ENCODE peak calls at places on chromosomes 6 and 20, in five cellular contexts. One of them, this sample, is unnamed.
A peak's percentile ranks its signal among the peaks of the same experiment; 100 is the strongest.

GRCh38 chr20:51661609-51662178 is 106.5 kb downstream of the ATP9A start:
- DNase-seq in left lung: no peak
- DNase-seq in NT2/D1: no peak
- DNase-seq in transverse colon: no peak
- DNase-seq in mucosa of descending colon: no peak
- DNase-seq in this sample: peak; percentile 16

GRCh38 chr20:2687514-2687913 is 5.1 kb upstream of the EBF4 start:
- DNase-seq in mucosa of descending colon: no peak
- DNase-seq in NT2/D1: no peak
- DNase-seq in left lung: no peak
- DNase-seq in transverse colon: no peak
- DNase-seq in this sample: no peak

GRCh38 chr6:142322504-142323198 is 20.8 kb downstream of the ADGRG6 start:
- DNase-seq in NT2/D1: no peak
- DNase-seq in mucosa of descending colon: no peak
- DNase-seq in transverse colon: no peak
- DNase-seq in left lung: no peak
- DNase-seq in this sample: no peak

GRCh38 chr6:135902756-135903331 is 51.3 kb downstream of the PDE7B start:
- DNase-seq in transverse colon: no peak
- DNase-seq in mucosa of descending colon: no peak
- DNase-seq in left lung: no peak
- DNase-seq in NT2/D1: no peak
- DNase-seq in this sample: no peak

GRCh38 chr6:169722362-169723199 is 1.7 kb downstream of the PHF10 start:
- DNase-seq in left lung: peak; percentile 58
- DNase-seq in mucosa of descending colon: peak; percentile 58
- DNase-seq in NT2/D1: no peak
- DNase-seq in transverse colon: peak; percentile 54
- DNase-seq in this sample: peak; percentile 19

GRCh38 chr6:167020211-167020610 is 21.0 kb downstream of the CEP43 start:
- DNase-seq in left lung: no peak
- DNase-seq in mucosa of descending colon: no peak
- DNase-seq in NT2/D1: no peak
- DNase-seq in transverse colon: no peak
- DNase-seq in this sample: no peak

GRCh38 chr6:165967768-165968408 is 199.8 kb downstream of the TBXT start:
- DNase-seq in transverse colon: no peak
- DNase-seq in left lung: no peak
- DNase-seq in mucosa of descending colon: no peak
- DNase-seq in NT2/D1: no peak
- DNase-seq in this sample: no peak

GRCh38 chr6:13767121-13767794 is 47.1 kb downstream of the MCUR1 start:
- DNase-seq in transverse colon: peak; percentile 53
- DNase-seq in mucosa of descending colon: no peak
- DNase-seq in NT2/D1: no peak
- DNase-seq in left lung: peak; percentile 50
- DNase-seq in this sample: peak; percentile 47

GRCh38 chr6:138948780-138949179 is 39.3 kb downstream of the REPS1 start:
- DNase-seq in mucosa of descending colon: no peak
- DNase-seq in left lung: no peak
- DNase-seq in transverse colon: no peak
- DNase-seq in NT2/D1: no peak
- DNase-seq in this sample: no peak

GRCh38 chr6:128848169-128848935 is 34.6 kb upstream of the LAMA2 start:
- DNase-seq in NT2/D1: no peak
- DNase-seq in transverse colon: no peak
- DNase-seq in mucosa of descending colon: no peak
- DNase-seq in left lung: no peak
- DNase-seq in this sample: no peak

DNA sequence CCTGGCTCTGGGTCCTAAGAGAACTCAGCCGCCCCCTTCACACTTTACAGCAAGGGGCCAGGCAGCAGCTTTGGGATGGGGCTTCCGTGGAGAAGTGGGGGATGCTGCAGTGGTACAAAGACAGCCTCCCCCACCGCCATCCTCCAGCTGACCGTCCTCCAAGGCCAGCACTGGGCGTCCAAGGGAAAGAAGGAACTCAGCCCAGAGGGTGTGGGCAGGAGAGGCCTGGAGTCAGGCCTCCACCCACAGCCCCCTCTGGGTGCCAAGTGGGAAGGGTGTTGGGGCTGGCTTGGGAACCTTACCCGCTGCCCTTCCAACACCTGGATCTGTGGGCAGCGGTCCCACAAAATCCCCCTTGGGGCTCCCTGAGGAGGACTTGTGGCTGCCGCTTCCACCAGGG is 13.1 kb downstream of the STMN3 start:
- DNase-seq in transverse colon: no peak
- DNase-seq in mucosa of descending colon: no peak
- DNase-seq in left lung: no peak
- DNase-seq in NT2/D1: no peak
- DNase-seq in this sample: no peak
- H3K4me3 ChIP-seq in transverse colon: no peak overlapping the region
- H3K4me3 ChIP-seq in mucosa of descending colon: no peak overlapping the region
- H3K4me3 ChIP-seq in left lung: peak overlapping the region; percentile 63
- H3K4me3 ChIP-seq in NT2/D1: no peak overlapping the region
- H3K4me3 ChIP-seq in this sample: peak overlapping the region; percentile 86

DNA sequence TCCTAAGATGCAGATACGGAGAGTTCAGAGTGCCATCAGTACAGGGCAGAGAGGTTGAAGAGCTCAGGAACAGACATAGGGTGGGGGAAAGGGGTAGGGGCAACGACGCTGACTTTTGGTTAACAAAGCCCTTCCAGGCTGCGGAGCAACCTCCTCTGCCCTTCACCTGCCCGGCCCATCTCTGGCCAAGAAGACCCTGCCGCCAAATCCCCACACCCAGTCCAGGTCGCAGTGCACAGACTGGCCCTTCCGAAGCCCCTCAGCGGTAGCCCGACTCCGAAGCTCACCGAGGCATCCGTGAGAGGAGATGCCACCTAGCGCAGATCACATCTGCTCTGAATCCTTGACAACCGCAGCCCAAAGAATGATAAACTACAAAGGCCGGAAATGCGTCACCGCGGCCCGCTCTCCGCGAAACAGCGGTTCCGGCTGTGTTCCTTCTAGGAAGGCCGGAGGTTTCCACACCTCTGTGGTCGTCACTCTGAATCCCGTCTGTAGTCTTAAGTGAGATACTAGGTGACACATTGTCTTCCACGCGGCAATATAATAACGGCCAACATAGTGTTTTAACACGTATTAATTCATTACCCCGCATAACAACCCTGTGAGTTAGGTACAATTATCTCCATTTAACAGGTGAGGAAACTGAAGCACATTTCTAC is at the start of gene ZSCAN23:
- DNase-seq in mucosa of descending colon: peak; percentile 70
- DNase-seq in NT2/D1: peak; percentile 67
- DNase-seq in transverse colon: peak; percentile 79
- DNase-seq in left lung: peak; percentile 71
- DNase-seq in this sample: peak; percentile 86
- H3K4me3 ChIP-seq in mucosa of descending colon: peak within 1 kb of the TSS; percentile 9
- H3K4me3 ChIP-seq in NT2/D1: peak within 1 kb of the TSS; percentile 91
- H3K4me3 ChIP-seq in transverse colon: peak within 1 kb of the TSS; percentile 44
- H3K4me3 ChIP-seq in left lung: peak within 1 kb of the TSS; percentile 48
- H3K4me3 ChIP-seq in this sample: peak within 1 kb of the TSS; percentile 63

GRCh38 chr20:64049060-64049886 is at the start of gene SOX18:
- DNase-seq in left lung: no peak
- DNase-seq in NT2/D1: no peak
- DNase-seq in transverse colon: no peak
- DNase-seq in mucosa of descending colon: no peak
- DNase-seq in this sample: no peak
- H3K4me3 ChIP-seq in left lung: peak within 1 kb of the TSS; percentile 48
- H3K4me3 ChIP-seq in NT2/D1: peak within 1 kb of the TSS; percentile 42
- H3K4me3 ChIP-seq in transverse colon: no peak within 1 kb of the TSS
- H3K4me3 ChIP-seq in mucosa of descending colon: no peak within 1 kb of the TSS
- H3K4me3 ChIP-seq in this sample: no peak within 1 kb of the TSS

DNA sequence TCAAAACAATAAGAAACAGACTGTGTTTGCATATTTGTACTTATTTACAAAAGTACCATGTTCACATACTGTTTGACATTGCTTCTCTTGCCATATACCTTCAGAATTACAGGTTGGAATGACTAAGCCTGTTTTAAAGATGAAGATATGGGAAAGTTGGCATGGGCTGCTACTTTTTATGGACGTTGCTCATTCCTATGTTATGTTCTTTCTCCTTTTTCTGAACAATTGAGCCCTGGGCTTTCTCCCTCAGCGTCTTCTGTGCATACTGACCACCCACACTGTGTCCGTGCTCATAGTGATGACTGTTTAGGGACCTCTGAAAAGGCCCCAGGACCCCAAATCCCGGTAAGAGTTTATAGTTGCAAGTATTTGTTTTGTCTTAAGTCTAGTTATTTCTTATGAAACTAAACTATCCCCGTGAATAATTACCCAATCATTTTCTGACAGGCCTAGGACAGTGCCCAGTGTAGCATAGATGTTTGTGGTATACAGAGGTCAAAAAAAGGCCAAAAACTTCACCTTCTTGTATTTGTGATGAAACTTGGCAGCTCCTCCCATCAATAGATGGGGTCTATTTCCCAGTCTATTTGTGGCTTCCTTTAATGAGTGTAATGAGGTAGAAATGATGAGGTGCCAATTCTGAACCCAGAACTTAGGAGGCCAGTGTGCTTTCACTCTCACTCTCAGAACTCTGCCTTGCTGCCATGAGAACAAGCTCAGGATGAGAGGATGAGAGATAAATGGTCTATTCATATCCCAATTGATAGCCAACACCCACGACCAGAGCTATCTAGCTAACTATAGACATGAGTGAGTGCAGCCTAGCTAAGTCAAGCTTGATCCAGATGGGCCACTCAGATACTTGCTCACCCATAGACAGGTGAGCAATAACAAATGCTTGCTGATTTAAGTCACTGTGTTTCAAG is 40.9 kb downstream of the GSTA4 start:
- DNase-seq in transverse colon: no peak
- DNase-seq in left lung: no peak
- DNase-seq in NT2/D1: no peak
- DNase-seq in mucosa of descending colon: no peak
- DNase-seq in this sample: no peak
- H3K4me3 ChIP-seq in transverse colon: no peak overlapping the region
- H3K4me3 ChIP-seq in left lung: no peak overlapping the region
- H3K4me3 ChIP-seq in NT2/D1: no peak overlapping the region
- H3K4me3 ChIP-seq in mucosa of descending colon: no peak overlapping the region
- H3K4me3 ChIP-seq in this sample: no peak overlapping the region

DNA sequence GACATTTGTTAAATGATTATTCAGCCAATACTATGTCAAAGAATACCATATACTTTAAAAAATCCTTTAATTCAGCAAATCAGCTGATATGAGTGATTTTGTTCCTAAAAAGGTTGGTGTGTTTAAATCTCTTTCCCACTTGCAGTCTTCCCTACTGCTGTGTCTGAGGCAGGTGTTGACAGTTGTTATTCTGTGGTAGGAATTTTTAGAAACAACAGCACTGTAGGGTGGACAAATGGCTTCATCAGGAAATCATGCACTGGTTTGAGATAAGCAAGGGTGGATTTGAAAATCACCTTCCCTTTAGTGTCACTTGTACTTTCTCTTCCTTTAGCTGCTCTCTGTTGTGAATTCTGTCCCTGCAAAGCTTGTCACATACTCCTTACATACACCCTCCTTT is 213.7 kb upstream of the SGK1 start:
- DNase-seq in mucosa of descending colon: no peak
- DNase-seq in transverse colon: no peak
- DNase-seq in NT2/D1: no peak
- DNase-seq in left lung: no peak
- DNase-seq in this sample: no peak
- H3K4me3 ChIP-seq in mucosa of descending colon: no peak overlapping the region
- H3K4me3 ChIP-seq in transverse colon: no peak overlapping the region
- H3K4me3 ChIP-seq in NT2/D1: no peak overlapping the region
- H3K4me3 ChIP-seq in left lung: no peak overlapping the region
- H3K4me3 ChIP-seq in this sample: no peak overlapping the region

This sample was measured in CD8-positive, alpha-beta T cell.